ENCODE peak calls at places on chromosomes 13 and 19, in ten cellular contexts. K is heart right ventricle; R is AG08396; N is RPMI8226; Z is iris pigment epithelial cell; M is AG10803; I is H9; P is progenitor cell of endocrine pancreas; S is activated effector memory CD4-positive, alpha-beta T cell treated with anti-CD3 and anti-CD28 coated beads, Interleukin-2, amount 50 U/mL, for 16 hours; L is fibroblast of gingiva. O is an unnamed sample.

GRCh38 chr13:111090169-111090568 is 24.9 kb upstream of the ARHGEF7 start:
- DNase-seq in N (no peak), P (no peak), S (no peak), M (no peak), L (no peak), K (no peak), Z (no peak), I (no peak), R (no peak), O (no peak)

GRCh38 chr19:53076984-53077383 is 26.2 kb downstream of the ZNF160 start:
- DNase-seq in R (peak), N (no peak), Z (peak), P (peak), L (peak), S (no peak), K (peak), M (peak), I (peak), O (peak)

GRCh38 chr13:77584111-77584510 is 48.6 kb downstream of the SCEL start:
- DNase-seq in M (no peak), N (no peak), S (no peak), I (no peak), L (no peak), K (no peak), Z (peak), P (no peak), R (no peak), O (peak)

GRCh38 chr13:110503037-110503901 is 58.3 kb downstream of the RAB20 start:
- DNase-seq in R (no peak), P (no peak), S (no peak), K (no peak), Z (peak), L (no peak), N (no peak), I (no peak), M (peak), O (no peak)

GRCh38 chr13:21043898-21044297 is 17.5 kb downstream of the LATS2 start:
- DNase-seq in M (peak), L (peak), R (peak), Z (peak), K (no peak), N (no peak), I (no peak), P (no peak), S (no peak), O (no peak)

GRCh38 chr19:18975011-18975410 is 34.0 kb upstream of the HOMER3 start:
- DNase-seq in N (no peak), P (no peak), M (no peak), Z (no peak), S (no peak), R (no peak), I (no peak), K (no peak), L (no peak), O (peak)

GRCh38 chr19:17195106-17195505 is 20.1 kb upstream of the USE1 start:
- DNase-seq in I (no peak), P (no peak), R (no peak), K (no peak), Z (no peak), N (no peak), L (no peak), M (no peak), S (no peak), O (no peak)

GRCh38 chr19:31015778-31016177 is 333.5 kb downstream of the TSHZ3 start:
- DNase-seq in S (no peak), I (no peak), P (no peak), Z (no peak), M (no peak), K (no peak), R (no peak), N (no peak), L (no peak), O (no peak)

GRCh38 chr13:26323764-26324163 is 69.8 kb downstream of the CDK8 start:
- DNase-seq in K (no peak), S (no peak), P (no peak), I (no peak), Z (no peak), L (no peak), M (no peak), R (no peak), N (no peak), O (no peak)

GRCh38 chr13:102648046-102648445 is 46.8 kb downstream of the METTL21C start:
- DNase-seq in Z (no peak), P (no peak), S (no peak), K (no peak), I (no peak), M (no peak), N (no peak), R (no peak), L (no peak), O (no peak)

GRCh38 chr19:43474986-43475705 is 9.7 kb upstream of the LYPD3 start:
- DNase-seq in K (peak), M (peak), I (peak), L (peak), R (peak), S (peak), P (peak), N (peak), Z (peak), O (peak)

GRCh38 chr13:53743906-53744305 is 715.3 kb downstream of the OLFM4 start:
- DNase-seq in R (no peak), L (no peak), S (no peak), P (no peak), K (no peak), I (no peak), N (no peak), M (no peak), Z (no peak), O (no peak)

GRCh38 chr19:57028804-57029525 is 90.8 kb upstream of the USP29 start:
- DNase-seq in K (no peak), R (no peak), I (no peak), P (no peak), L (no peak), S (no peak), Z (no peak), M (no peak), N (no peak), O (no peak)

GRCh38 chr13:44142540-44142867 is 231.1 kb upstream of the SERP2 start:
- DNase-seq in P (no peak), I (no peak), S (no peak), L (no peak), R (no peak), Z (no peak), M (no peak), K (no peak), N (no peak), O (no peak)

GRCh38 chr19:9323557-9323918 is 441 bp upstream of the ZNF559 start:
- DNase-seq in P (no peak), R (peak), S (no peak), I (peak), Z (peak), L (peak), K (peak), N (peak), M (peak), O (peak)

O was measured in kidney tubule cell.